ENCODE peak calls at places on chromosomes 4 and X, in ten cellular contexts. One of them, this sample, is unnamed.

GRCh38 chr4:3013839-3014350 is 50.5 kb downstream of the GRK4 start:
- DNase-seq in epithelial cell of esophagus: no peak
- DNase-seq in lower lobe of right lung: no peak
- DNase-seq in progenitor cell of endocrine pancreas: no peak
- DNase-seq in cardiac fibroblast: no peak
- DNase-seq in GM20000: peak
- DNase-seq in cardiac muscle cell: no peak
- DNase-seq in CD4-positive, alpha-beta T cell: no peak
- DNase-seq in fibroblast of the aortic adventitia: no peak
- DNase-seq in astrocyte: no peak
- DNase-seq in this sample: no peak

GRCh38 chr4:143728171-143728570 is 27.7 kb upstream of the FREM3 start:
- DNase-seq in epithelial cell of esophagus: no peak
- DNase-seq in lower lobe of right lung: no peak
- DNase-seq in progenitor cell of endocrine pancreas: no peak
- DNase-seq in cardiac fibroblast: peak
- DNase-seq in GM20000: no peak
- DNase-seq in cardiac muscle cell: peak
- DNase-seq in CD4-positive, alpha-beta T cell: no peak
- DNase-seq in fibroblast of the aortic adventitia: peak
- DNase-seq in astrocyte: peak
- DNase-seq in this sample: peak

GRCh38 chrX:34972206-34972605 is 29.6 kb downstream of the FAM47B start:
- DNase-seq in epithelial cell of esophagus: peak
- DNase-seq in lower lobe of right lung: no peak
- DNase-seq in progenitor cell of endocrine pancreas: no peak
- DNase-seq in cardiac fibroblast: no peak
- DNase-seq in GM20000: no peak
- DNase-seq in cardiac muscle cell: no peak
- DNase-seq in CD4-positive, alpha-beta T cell: no peak
- DNase-seq in fibroblast of the aortic adventitia: no peak
- DNase-seq in astrocyte: no peak
- DNase-seq in this sample: no peak

GRCh38 chr4:150173854-150174398 is 95.7 kb downstream of the DCLK2 start:
- DNase-seq in epithelial cell of esophagus: no peak
- DNase-seq in lower lobe of right lung: no peak
- DNase-seq in progenitor cell of endocrine pancreas: no peak
- DNase-seq in cardiac fibroblast: peak
- DNase-seq in GM20000: no peak
- DNase-seq in cardiac muscle cell: peak
- DNase-seq in CD4-positive, alpha-beta T cell: no peak
- DNase-seq in fibroblast of the aortic adventitia: no peak
- DNase-seq in astrocyte: peak
- DNase-seq in this sample: no peak

GRCh38 chr4:76990288-76991080 is 40.9 kb downstream of the SEPTIN11 start:
- DNase-seq in epithelial cell of esophagus: peak
- DNase-seq in lower lobe of right lung: no peak
- DNase-seq in progenitor cell of endocrine pancreas: no peak
- DNase-seq in cardiac fibroblast: peak
- DNase-seq in GM20000: no peak
- DNase-seq in cardiac muscle cell: peak
- DNase-seq in CD4-positive, alpha-beta T cell: no peak
- DNase-seq in fibroblast of the aortic adventitia: peak
- DNase-seq in astrocyte: peak
- DNase-seq in this sample: peak

GRCh38 chr4:127251423-127251822 is 381.3 kb upstream of the INTU start:
- DNase-seq in epithelial cell of esophagus: peak
- DNase-seq in lower lobe of right lung: no peak
- DNase-seq in progenitor cell of endocrine pancreas: no peak
- DNase-seq in cardiac fibroblast: no peak
- DNase-seq in GM20000: no peak
- DNase-seq in cardiac muscle cell: peak
- DNase-seq in CD4-positive, alpha-beta T cell: no peak
- DNase-seq in fibroblast of the aortic adventitia: peak
- DNase-seq in astrocyte: peak
- DNase-seq in this sample: no peak

GRCh38 chrX:46796574-46797191 is 37.8 kb upstream of the SLC9A7 start:
- DNase-seq in epithelial cell of esophagus: peak
- DNase-seq in lower lobe of right lung: peak
- DNase-seq in progenitor cell of endocrine pancreas: peak
- DNase-seq in cardiac fibroblast: peak
- DNase-seq in GM20000: peak
- DNase-seq in cardiac muscle cell: peak
- DNase-seq in CD4-positive, alpha-beta T cell: peak
- DNase-seq in fibroblast of the aortic adventitia: peak
- DNase-seq in astrocyte: peak
- DNase-seq in this sample: peak

GRCh38 chr4:159416073-159416472 is 313.2 kb downstream of the RAPGEF2 start:
- DNase-seq in epithelial cell of esophagus: peak
- DNase-seq in lower lobe of right lung: no peak
- DNase-seq in progenitor cell of endocrine pancreas: no peak
- DNase-seq in cardiac fibroblast: no peak
- DNase-seq in GM20000: no peak
- DNase-seq in cardiac muscle cell: no peak
- DNase-seq in CD4-positive, alpha-beta T cell: no peak
- DNase-seq in fibroblast of the aortic adventitia: no peak
- DNase-seq in astrocyte: no peak
- DNase-seq in this sample: no peak

GRCh38 chr4:7021930-7022658 is 21.1 kb upstream of the TADA2B start:
- DNase-seq in epithelial cell of esophagus: peak
- DNase-seq in lower lobe of right lung: no peak
- DNase-seq in progenitor cell of endocrine pancreas: no peak
- DNase-seq in cardiac fibroblast: peak
- DNase-seq in GM20000: no peak
- DNase-seq in cardiac muscle cell: peak
- DNase-seq in CD4-positive, alpha-beta T cell: no peak
- DNase-seq in fibroblast of the aortic adventitia: peak
- DNase-seq in astrocyte: peak
- DNase-seq in this sample: peak

GRCh38 chr4:123546123-123546654 is 149.6 kb downstream of the SPRY1 start:
- DNase-seq in epithelial cell of esophagus: no peak
- DNase-seq in lower lobe of right lung: no peak
- DNase-seq in progenitor cell of endocrine pancreas: no peak
- DNase-seq in cardiac fibroblast: no peak
- DNase-seq in GM20000: no peak
- DNase-seq in cardiac muscle cell: no peak
- DNase-seq in CD4-positive, alpha-beta T cell: no peak
- DNase-seq in fibroblast of the aortic adventitia: no peak
- DNase-seq in astrocyte: no peak
- DNase-seq in this sample: no peak

GRCh38 chr4:151152033-151152432 is 52.6 kb downstream of the RPS3A start:
- DNase-seq in epithelial cell of esophagus: no peak
- DNase-seq in lower lobe of right lung: no peak
- DNase-seq in progenitor cell of endocrine pancreas: no peak
- DNase-seq in cardiac fibroblast: peak
- DNase-seq in GM20000: no peak
- DNase-seq in cardiac muscle cell: peak
- DNase-seq in CD4-positive, alpha-beta T cell: no peak
- DNase-seq in fibroblast of the aortic adventitia: peak
- DNase-seq in astrocyte: no peak
- DNase-seq in this sample: no peak

GRCh38 chrX:106959897-106960296 is 39.7 kb downstream of the CLDN2 start:
- DNase-seq in epithelial cell of esophagus: peak
- DNase-seq in lower lobe of right lung: no peak
- DNase-seq in progenitor cell of endocrine pancreas: no peak
- DNase-seq in cardiac fibroblast: peak
- DNase-seq in GM20000: no peak
- DNase-seq in cardiac muscle cell: peak
- DNase-seq in CD4-positive, alpha-beta T cell: no peak
- DNase-seq in fibroblast of the aortic adventitia: peak
- DNase-seq in astrocyte: no peak
- DNase-seq in this sample: peak

GRCh38 chr4:109735566-109736454 is 5.9 kb upstream of the PLA2G12A start:
- DNase-seq in epithelial cell of esophagus: no peak
- DNase-seq in lower lobe of right lung: no peak
- DNase-seq in progenitor cell of endocrine pancreas: no peak
- DNase-seq in cardiac fibroblast: no peak
- DNase-seq in GM20000: no peak
- DNase-seq in cardiac muscle cell: peak
- DNase-seq in CD4-positive, alpha-beta T cell: no peak
- DNase-seq in fibroblast of the aortic adventitia: peak
- DNase-seq in astrocyte: peak
- DNase-seq in this sample: peak

GRCh38 chrX:15816886-15817285 is 26.6 kb downstream of the ZRSR2 start:
- DNase-seq in epithelial cell of esophagus: no peak
- DNase-seq in lower lobe of right lung: no peak
- DNase-seq in progenitor cell of endocrine pancreas: no peak
- DNase-seq in cardiac fibroblast: no peak
- DNase-seq in GM20000: no peak
- DNase-seq in cardiac muscle cell: peak
- DNase-seq in CD4-positive, alpha-beta T cell: no peak
- DNase-seq in fibroblast of the aortic adventitia: no peak
- DNase-seq in astrocyte: peak
- DNase-seq in this sample: no peak

GRCh38 chr4:64584981-64585557 is 175.8 kb upstream of the TECRL start:
- DNase-seq in epithelial cell of esophagus: peak
- DNase-seq in lower lobe of right lung: no peak
- DNase-seq in progenitor cell of endocrine pancreas: no peak
- DNase-seq in cardiac fibroblast: peak
- DNase-seq in GM20000: peak
- DNase-seq in cardiac muscle cell: peak
- DNase-seq in CD4-positive, alpha-beta T cell: no peak
- DNase-seq in fibroblast of the aortic adventitia: peak
- DNase-seq in astrocyte: peak
- DNase-seq in this sample: no peak

GRCh38 chrX:28158019-28158777 is 176.9 kb upstream of the DCAF8L1 start:
- DNase-seq in epithelial cell of esophagus: no peak
- DNase-seq in lower lobe of right lung: no peak
- DNase-seq in progenitor cell of endocrine pancreas: no peak
- DNase-seq in cardiac fibroblast: no peak
- DNase-seq in GM20000: no peak
- DNase-seq in cardiac muscle cell: no peak
- DNase-seq in CD4-positive, alpha-beta T cell: no peak
- DNase-seq in fibroblast of the aortic adventitia: no peak
- DNase-seq in astrocyte: no peak
- DNase-seq in this sample: no peak

GRCh38 chr4:114599231-114600065 is 841 bp downstream of the UGT8 start:
- DNase-seq in epithelial cell of esophagus: no peak
- DNase-seq in lower lobe of right lung: no peak
- DNase-seq in progenitor cell of endocrine pancreas: no peak
- DNase-seq in cardiac fibroblast: no peak
- DNase-seq in GM20000: peak
- DNase-seq in cardiac muscle cell: no peak
- DNase-seq in CD4-positive, alpha-beta T cell: no peak
- DNase-seq in fibroblast of the aortic adventitia: no peak
- DNase-seq in astrocyte: peak
- DNase-seq in this sample: no peak

GRCh38 chr4:23981328-23981727 is 91.5 kb upstream of the PPARGC1A start:
- DNase-seq in epithelial cell of esophagus: peak
- DNase-seq in lower lobe of right lung: no peak
- DNase-seq in progenitor cell of endocrine pancreas: no peak
- DNase-seq in cardiac fibroblast: no peak
- DNase-seq in GM20000: no peak
- DNase-seq in cardiac muscle cell: no peak
- DNase-seq in CD4-positive, alpha-beta T cell: no peak
- DNase-seq in fibroblast of the aortic adventitia: no peak
- DNase-seq in astrocyte: peak
- DNase-seq in this sample: no peak

GRCh38 chrX:115582871-115583729 is 22.1 kb downstream of the PLS3 start:
- DNase-seq in epithelial cell of esophagus: peak
- DNase-seq in lower lobe of right lung: peak
- DNase-seq in progenitor cell of endocrine pancreas: no peak
- DNase-seq in cardiac fibroblast: peak
- DNase-seq in GM20000: no peak
- DNase-seq in cardiac muscle cell: peak
- DNase-seq in CD4-positive, alpha-beta T cell: no peak
- DNase-seq in fibroblast of the aortic adventitia: peak
- DNase-seq in astrocyte: peak
- DNase-seq in this sample: peak

GRCh38 chr4:82801910-82802521 is 3.4 kb upstream of the SCD5 start:
- DNase-seq in epithelial cell of esophagus: peak
- DNase-seq in lower lobe of right lung: no peak
- DNase-seq in progenitor cell of endocrine pancreas: no peak
- DNase-seq in cardiac fibroblast: peak
- DNase-seq in GM20000: no peak
- DNase-seq in cardiac muscle cell: peak
- DNase-seq in CD4-positive, alpha-beta T cell: no peak
- DNase-seq in fibroblast of the aortic adventitia: peak
- DNase-seq in astrocyte: peak
- DNase-seq in this sample: no peak
- TF ChIP-seq CTCF in epithelial cell of esophagus: peak
- TF ChIP-seq CTCF in lower lobe of right lung: peak
- TF ChIP-seq CTCF in progenitor cell of endocrine pancreas: peak
- TF ChIP-seq CTCF in cardiac fibroblast: peak
- TF ChIP-seq CTCF in GM20000: peak
- TF ChIP-seq CTCF in cardiac muscle cell: peak
- TF ChIP-seq CTCF in CD4-positive, alpha-beta T cell: no peak
- TF ChIP-seq CTCF in fibroblast of the aortic adventitia: peak
- TF ChIP-seq CTCF in astrocyte: peak
- TF ChIP-seq CTCF in this sample: peak

DNA sequence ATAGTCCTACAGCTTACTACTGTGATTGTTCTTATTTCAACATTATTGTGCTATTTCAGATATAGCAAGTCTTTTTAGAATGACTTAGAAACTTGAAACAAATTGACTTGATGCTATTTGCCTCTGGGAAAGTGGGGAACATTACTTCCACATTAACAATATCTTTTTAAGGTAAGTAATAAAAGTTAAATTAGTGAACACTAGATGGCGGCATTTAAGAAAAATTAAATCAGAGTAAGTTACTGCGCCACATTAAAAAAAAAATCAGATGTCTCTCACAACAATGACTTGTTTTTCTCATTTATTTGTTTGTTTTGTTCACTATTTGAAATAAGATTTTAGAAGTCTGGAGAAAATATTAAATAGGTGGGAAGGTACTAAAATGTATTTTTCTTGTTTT is 1026.9 kb upstream of the SLIT2 start:
- DNase-seq in epithelial cell of esophagus: peak
- DNase-seq in lower lobe of right lung: no peak
- DNase-seq in progenitor cell of endocrine pancreas: no peak
- DNase-seq in cardiac fibroblast: peak
- DNase-seq in GM20000: peak
- DNase-seq in cardiac muscle cell: peak
- DNase-seq in CD4-positive, alpha-beta T cell: no peak
- DNase-seq in fibroblast of the aortic adventitia: peak
- DNase-seq in astrocyte: no peak
- DNase-seq in this sample: peak
- TF ChIP-seq CTCF in epithelial cell of esophagus: peak
- TF ChIP-seq CTCF in lower lobe of right lung: peak
- TF ChIP-seq CTCF in progenitor cell of endocrine pancreas: peak
- TF ChIP-seq CTCF in cardiac fibroblast: no peak
- TF ChIP-seq CTCF in GM20000: no peak
- TF ChIP-seq CTCF in cardiac muscle cell: peak
- TF ChIP-seq CTCF in CD4-positive, alpha-beta T cell: no peak
- TF ChIP-seq CTCF in fibroblast of the aortic adventitia: no peak
- TF ChIP-seq CTCF in astrocyte: no peak
- TF ChIP-seq CTCF in this sample: peak

GRCh38 chr4:60209588-60209987 is 990.5 kb upstream of the ADGRL3 start:
- DNase-seq in epithelial cell of esophagus: no peak
- DNase-seq in lower lobe of right lung: no peak
- DNase-seq in progenitor cell of endocrine pancreas: no peak
- DNase-seq in cardiac fibroblast: no peak
- DNase-seq in GM20000: no peak
- DNase-seq in cardiac muscle cell: no peak
- DNase-seq in CD4-positive, alpha-beta T cell: no peak
- DNase-seq in fibroblast of the aortic adventitia: no peak
- DNase-seq in astrocyte: no peak
- DNase-seq in this sample: no peak
- TF ChIP-seq CTCF in epithelial cell of esophagus: no peak
- TF ChIP-seq CTCF in lower lobe of right lung: no peak
- TF ChIP-seq CTCF in progenitor cell of endocrine pancreas: no peak
- TF ChIP-seq CTCF in cardiac fibroblast: no peak
- TF ChIP-seq CTCF in GM20000: no peak
- TF ChIP-seq CTCF in cardiac muscle cell: no peak
- TF ChIP-seq CTCF in CD4-positive, alpha-beta T cell: no peak
- TF ChIP-seq CTCF in fibroblast of the aortic adventitia: no peak
- TF ChIP-seq CTCF in astrocyte: no peak
- TF ChIP-seq CTCF in this sample: no peak

GRCh38 chr4:139083533-139084424 is 68.2 kb downstream of the NOCT start:
- DNase-seq in epithelial cell of esophagus: peak
- DNase-seq in lower lobe of right lung: peak
- DNase-seq in progenitor cell of endocrine pancreas: peak
- DNase-seq in cardiac fibroblast: peak
- DNase-seq in GM20000: peak
- DNase-seq in cardiac muscle cell: peak
- DNase-seq in CD4-positive, alpha-beta T cell: peak
- DNase-seq in fibroblast of the aortic adventitia: peak
- DNase-seq in astrocyte: peak
- DNase-seq in this sample: peak
- TF ChIP-seq CTCF in epithelial cell of esophagus: no peak
- TF ChIP-seq CTCF in lower lobe of right lung: peak
- TF ChIP-seq CTCF in progenitor cell of endocrine pancreas: peak
- TF ChIP-seq CTCF in cardiac fibroblast: peak
- TF ChIP-seq CTCF in GM20000: peak
- TF ChIP-seq CTCF in cardiac muscle cell: peak
- TF ChIP-seq CTCF in CD4-positive, alpha-beta T cell: no peak
- TF ChIP-seq CTCF in fibroblast of the aortic adventitia: peak
- TF ChIP-seq CTCF in astrocyte: no peak
- TF ChIP-seq CTCF in this sample: no peak